ENCODE peak calls at places on chromosomes 16 and 17, in four cellular contexts. L is uterus, Q is ascending aorta, F is IMR-90. B is an unnamed sample. For H3K9me3, the result is how much of the 10 kb centered on the place peaks cover.

GRCh38 chr17:28718990-28719433 is 773 bp upstream of the RPL23A start:
- DNase-seq in L (no peak), Q (no peak), F (no peak), B (no peak)

GRCh38 chr17:43612515-43612914 is 49.2 kb downstream of the MEOX1 start:
- DNase-seq in L (no peak), Q (no peak), F (no peak), B (no peak)

GRCh38 chr17:79404136-79404911 is 206.5 kb downstream of the RBFOX3 start:
- DNase-seq in L (no peak), Q (no peak), F (no peak), B (no peak)

GRCh38 chr17:44935116-44935515 is 12.5 kb downstream of the KIF18B start:
- DNase-seq in L (no peak), Q (no peak), F (no peak), B (no peak)

GRCh38 chr16:30619643-30620042 is 9.5 kb upstream of the ZNF689 start:
- DNase-seq in L (no peak), Q (no peak), F (no peak), B (no peak)

GRCh38 chr17:72476575-72476986 is 355.8 kb downstream of the SOX9 start:
- DNase-seq in L (no peak), Q (no peak), F (no peak), B (no peak)

GRCh38 chr16:71746442-71747046 is 22.0 kb upstream of the PHLPP2 start:
- DNase-seq in L (no peak), Q (no peak), F (peak), B (no peak)

GRCh38 chr17:64315032-64315490 is 52.0 kb upstream of the TEX2 start:
- DNase-seq in L (peak), Q (peak), F (no peak), B (peak)

GRCh38 chr16:86396918-86397317 is 113.4 kb upstream of the FOXF1 start:
- DNase-seq in L (peak), Q (no peak), F (peak), B (no peak)

GRCh38 chr16:716250-716607 is 1.3 kb downstream of the METRN start:
- DNase-seq in L (no peak), Q (no peak), F (no peak), B (peak)

GRCh38 chr17:73237714-73238113 is 24.0 kb downstream of the CPSF4L start:
- DNase-seq in L (no peak), Q (no peak), F (no peak), B (no peak)

GRCh38 chr16:67516296-67517177 is 12.1 kb upstream of the RIPOR1 start:
- DNase-seq in L (no peak), Q (no peak), F (peak), B (no peak)

GRCh38 chr17:80678621-80679020 is 134.0 kb downstream of the RPTOR start:
- DNase-seq in L (no peak), Q (no peak), F (peak), B (no peak)

GRCh38 chr16:27315333-27316037 is 1.7 kb downstream of the IL4R start:
- DNase-seq in L (peak), Q (peak), F (peak), B (peak)

GRCh38 chr17:31392002-31392855 is 754 bp downstream of the RAB11FIP4 start:
- DNase-seq in L (no peak), Q (no peak), F (no peak), B (peak)

GRCh38 chr17:67558740-67559380 is 158.9 kb upstream of the NOL11 start:
- DNase-seq in L (no peak), Q (no peak), F (peak), B (no peak)

GRCh38 chr17:78273813-78274212 is 42.4 kb downstream of the TMEM235 start:
- DNase-seq in L (no peak), Q (no peak), F (no peak), B (no peak)

GRCh38 chr16:23824909-23825308 is 10.9 kb upstream of the PRKCB start:
- DNase-seq in L (no peak), Q (no peak), F (no peak), B (no peak)

DNA sequence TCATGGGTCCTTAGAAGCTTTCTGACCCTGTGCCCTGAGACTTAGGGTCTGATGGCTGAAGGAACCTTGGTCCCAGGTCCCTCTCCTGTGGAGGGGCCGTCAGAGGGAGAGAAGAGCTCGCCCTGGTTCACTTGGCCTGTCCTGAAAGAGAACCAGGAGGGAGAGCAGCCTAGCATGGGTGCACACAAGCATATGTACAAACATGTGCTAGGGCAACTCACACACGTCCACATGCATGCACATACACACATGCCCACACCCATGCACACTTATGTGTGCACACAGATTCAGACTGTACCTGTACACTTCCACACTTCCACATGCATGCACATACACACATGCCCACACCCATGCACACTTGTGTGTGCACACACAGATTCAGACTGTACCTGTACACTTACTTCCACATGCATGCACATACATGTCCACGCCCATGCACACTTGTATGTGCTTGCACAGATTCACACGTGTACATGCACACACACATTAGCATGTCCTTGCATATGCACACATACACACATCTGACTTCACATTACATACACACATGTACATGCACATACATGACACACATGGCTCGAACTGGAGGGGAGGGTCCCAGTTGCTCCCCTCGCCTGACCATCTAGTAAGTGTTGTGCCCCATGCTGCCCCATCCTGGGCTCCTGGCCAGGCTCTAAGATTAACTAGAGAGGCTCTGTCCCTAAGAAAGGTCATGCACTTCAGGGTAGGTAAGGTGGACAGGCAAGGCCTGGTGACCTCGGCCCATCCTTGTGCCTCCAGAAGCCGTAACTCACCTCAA is 122.0 kb downstream of the METRNL start:
- DNase-seq in L (no peak), Q (peak), F (no peak), B (no peak)
- H3K9me3 ChIP-seq in L (under half), Q (under half), F (under half), B (under half)

GRCh38 chr17:41912925-41913324 is 5.8 kb downstream of the ACLY start:
- DNase-seq in L (no peak), Q (no peak), F (no peak), B (no peak)
- TF ChIP-seq CTCF in L (no peak), Q (no peak), F (peak), B (no peak)

GRCh38 chr17:76826290-76827138 is 41.7 kb upstream of the MGAT5B start:
- DNase-seq in L (no peak), Q (no peak), F (no peak), B (no peak)
- H3K9me3 ChIP-seq in L (under half), Q (under half), F (under half), B (under half)

DNA sequence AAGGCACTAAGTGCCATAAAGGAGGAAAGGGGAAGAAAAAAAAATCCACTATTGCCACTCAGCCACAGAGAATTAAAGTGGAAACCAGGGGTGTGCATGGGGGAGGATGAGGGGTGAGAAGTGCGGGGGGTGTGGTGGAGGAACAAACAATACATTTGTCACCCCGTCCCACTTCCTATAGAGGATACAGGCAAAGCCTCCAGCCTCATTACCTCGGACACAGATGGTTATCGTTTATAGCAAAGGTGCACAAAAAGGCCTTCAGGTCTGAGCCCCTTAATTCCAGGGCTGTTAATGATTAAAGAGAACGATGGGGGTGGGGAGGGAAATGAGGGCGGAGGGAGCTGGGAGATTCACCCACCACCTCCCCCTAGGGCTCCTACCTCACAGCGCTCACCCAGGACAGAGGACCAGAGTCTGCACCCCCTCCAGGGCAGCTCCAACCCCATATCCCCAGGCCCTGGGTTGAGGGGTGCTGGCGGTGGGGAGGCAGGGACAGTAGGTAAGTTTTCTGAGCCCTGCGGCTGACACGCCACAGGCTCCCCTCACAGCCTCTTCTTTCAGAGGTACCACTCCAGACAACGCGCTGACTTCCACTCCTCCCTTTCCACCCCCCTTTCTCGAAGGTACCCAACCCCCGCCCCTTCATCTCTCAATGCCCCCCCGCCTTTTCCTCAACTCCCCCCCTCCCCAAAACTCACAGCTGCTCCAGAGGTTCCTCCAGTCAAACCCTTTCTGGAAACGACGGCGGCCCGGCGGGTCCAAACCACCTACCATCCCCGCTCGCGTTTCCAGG is 457 bp downstream of the DCUN1D3 start:
- DNase-seq in L (no peak), Q (no peak), F (no peak), B (peak)
- TF ChIP-seq CTCF in L (no peak), Q (no peak), F (no peak), B (no peak)

B was measured in adrenal gland.